ENCODE peak calls at places on chromosomes 3 and 15, in seven cellular contexts. C, B, H, J, X, Y and N are unnamed samples.

GRCh38 chr3:46112296-46112695 is 85.0 kb upstream of the XCR1 start:
- DNase-seq in C (no peak), B (no peak), H (no peak), J (peak), X (no peak), Y (no peak), N (no peak)

GRCh38 chr15:42364529-42364928 is 5.2 kb downstream of the CAPN3 start:
- DNase-seq in C (peak), B (no peak), H (no peak), J (no peak), X (no peak), Y (peak), N (no peak)

GRCh38 chr3:13161771-13162535 is 88.7 kb upstream of the IQSEC1 start:
- DNase-seq in C (no peak), B (no peak), H (peak), J (no peak), X (no peak), Y (no peak), N (no peak)

GRCh38 chr3:127342735-127343134 is 54.9 kb upstream of the PRR20G start:
- DNase-seq in C (no peak), B (no peak), H (no peak), J (no peak), X (no peak), Y (no peak), N (no peak)

GRCh38 chr3:834679-835078 is 258.1 kb upstream of the CNTN6 start:
- DNase-seq in C (no peak), B (no peak), H (no peak), J (no peak), X (no peak), Y (no peak), N (no peak)

GRCh38 chr3:41276191-41276590 is 76.9 kb downstream of the CTNNB1 start:
- DNase-seq in C (no peak), B (no peak), H (no peak), J (no peak), X (no peak), Y (no peak), N (no peak)

GRCh38 chr3:157498374-157498773 is 4.8 kb downstream of the VEPH1 start:
- DNase-seq in C (no peak), B (no peak), H (no peak), J (no peak), X (no peak), Y (no peak), N (no peak)

GRCh38 chr15:39583586-39584265 is 2.8 kb downstream of the THBS1 start:
- DNase-seq in C (no peak), B (no peak), H (no peak), J (peak), X (peak), Y (peak), N (peak)

GRCh38 chr3:10935028-10935427 is 57.5 kb upstream of the SLC6A1 start:
- DNase-seq in C (no peak), B (no peak), H (peak), J (no peak), X (no peak), Y (no peak), N (no peak)

GRCh38 chr3:63909431-63909830 is 2.8 kb downstream of the SCAANT1 start:
- DNase-seq in C (no peak), B (no peak), H (no peak), J (no peak), X (no peak), Y (peak), N (no peak)

GRCh38 chr3:126666002-126666401 is 11.1 kb upstream of the TXNRD3 start:
- DNase-seq in C (no peak), B (no peak), H (no peak), J (no peak), X (no peak), Y (no peak), N (no peak)

GRCh38 chr3:52143616-52144015 is 10.6 kb downstream of the POC1A start:
- DNase-seq in C (no peak), B (no peak), H (no peak), J (no peak), X (no peak), Y (no peak), N (no peak)

GRCh38 chr3:79843180-79843579 is 75.4 kb upstream of the ROBO1 start:
- DNase-seq in C (no peak), B (no peak), H (no peak), J (peak), X (no peak), Y (no peak), N (no peak)

DNA sequence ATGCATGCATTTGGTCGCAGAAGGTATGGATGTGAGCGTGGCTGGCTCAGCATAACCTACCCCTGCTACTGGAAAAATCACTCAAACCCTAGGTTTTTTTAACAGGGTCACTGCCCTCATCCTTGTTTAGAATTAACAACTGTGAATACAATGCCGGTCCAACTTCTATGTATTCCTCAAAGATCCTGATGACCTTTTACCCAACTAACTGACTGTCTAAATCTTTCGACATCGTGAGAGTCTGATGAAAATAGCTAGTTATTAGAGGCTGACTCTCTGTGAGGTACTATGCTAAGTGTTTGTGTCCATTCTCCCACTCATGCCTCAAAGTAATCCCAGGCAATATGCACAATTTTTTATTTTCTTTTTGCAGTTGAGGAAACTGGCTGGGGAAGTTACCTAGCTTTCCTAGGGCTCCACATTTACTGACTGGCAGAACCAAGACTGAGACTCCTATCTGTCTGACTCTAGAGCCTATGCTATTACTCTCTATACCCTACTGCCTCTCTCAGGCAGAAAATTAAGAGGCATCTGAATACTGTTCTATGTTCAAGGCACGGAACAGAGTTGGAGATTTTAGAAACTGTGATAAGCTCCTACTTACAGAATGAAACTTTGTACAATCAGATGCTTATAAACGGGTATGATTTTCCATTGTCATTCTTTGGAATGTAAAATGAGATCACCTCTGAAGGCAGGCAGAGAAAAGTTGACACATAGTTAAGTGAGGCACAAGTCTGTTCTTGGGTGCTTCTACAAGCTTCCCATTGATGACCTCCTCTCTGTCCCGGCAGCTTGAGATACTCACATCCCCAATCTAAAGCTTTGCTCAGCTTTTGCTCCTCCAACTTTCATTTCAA is 56.4 kb downstream of the FILIP1L start:
- DNase-seq in C (no peak), B (no peak), H (no peak), J (peak), X (no peak), Y (peak), N (no peak)
- TF ChIP-seq CTCF in C (no peak), B (no peak), H (no peak), J (no peak), X (no peak), Y (no peak), N (no peak)

GRCh38 chr15:30670056-30670455 is 44.1 kb downstream of the ARHGAP11B start:
- DNase-seq in C (no peak), B (no peak), H (no peak), J (no peak), X (no peak), Y (peak), N (no peak)
- TF ChIP-seq CTCF in C (no peak), B (no peak), H (no peak), J (no peak), X (no peak), Y (no peak), N (no peak)

GRCh38 chr15:62740141-62741004 is 302.2 kb upstream of the TPM1 start:
- DNase-seq in C (no peak), B (no peak), H (no peak), J (peak), X (no peak), Y (peak), N (no peak)
- TF ChIP-seq CTCF in C (no peak), B (no peak), H (no peak), J (no peak), X (no peak), Y (no peak), N (peak)

DNA sequence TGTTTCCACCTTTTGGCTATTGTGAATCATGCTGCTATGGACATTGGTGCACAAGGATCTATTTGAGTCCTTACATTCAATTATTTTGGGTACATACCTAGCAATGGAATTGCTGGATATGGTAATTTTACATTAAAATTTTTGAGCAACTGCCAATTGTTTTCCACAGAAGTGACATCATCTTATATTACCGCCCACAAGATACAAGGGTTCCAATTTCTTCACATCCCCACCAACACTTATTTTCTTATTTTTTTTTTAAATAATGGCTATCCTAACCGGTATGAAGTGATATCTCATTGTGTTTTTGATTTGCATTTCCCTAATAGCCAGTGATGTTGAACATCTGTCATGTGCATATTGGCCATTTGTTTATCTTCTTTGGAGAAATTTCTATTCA is 22.5 kb upstream of the NPTN start:
- DNase-seq in C (no peak), B (no peak), H (no peak), J (no peak), X (no peak), Y (no peak), N (no peak)
- TF ChIP-seq CTCF in C (no peak), B (no peak), H (no peak), J (no peak), X (no peak), Y (no peak), N (no peak)

GRCh38 chr15:22786868-22787698 is 639 bp downstream of the NIPA1 start:
- DNase-seq in C (peak), B (peak), H (peak), J (peak), X (peak), Y (no peak), N (peak)
- TF ChIP-seq CTCF in C (no peak), B (no peak), H (no peak), J (no peak), X (no peak), Y (no peak), N (no peak)

DNA sequence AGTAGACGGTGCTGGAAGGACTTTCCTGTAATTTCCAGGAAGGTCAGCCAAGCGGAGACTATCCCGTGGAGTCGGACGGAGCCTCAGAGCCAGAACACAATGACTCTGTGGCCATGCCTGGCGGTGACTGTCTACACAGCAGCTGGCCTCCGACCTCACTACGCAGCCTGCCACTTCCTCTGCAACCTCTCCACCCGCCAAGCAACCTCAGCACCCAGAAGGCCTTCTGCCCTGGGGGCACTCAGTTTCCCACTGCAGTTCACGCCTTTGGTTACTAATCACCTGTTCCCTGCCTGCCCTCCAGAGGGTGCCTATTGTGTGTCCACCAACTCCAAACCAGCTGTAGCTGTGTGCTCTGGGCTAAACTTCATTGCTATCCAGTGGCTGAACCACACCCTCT is 44.0 kb downstream of the TM2D3 start:
- DNase-seq in C (no peak), B (no peak), H (no peak), J (no peak), X (no peak), Y (no peak), N (no peak)
- TF ChIP-seq CTCF in C (no peak), B (no peak), H (no peak), J (no peak), X (no peak), Y (no peak), N (no peak)

GRCh38 chr3:187983484-187984124 is 170.4 kb upstream of the LPP start:
- DNase-seq in C (no peak), B (no peak), H (no peak), J (no peak), X (no peak), Y (no peak), N (no peak)

GRCh38 chr3:187987162-187987561 is 166.8 kb upstream of the LPP start:
- DNase-seq in C (no peak), B (no peak), H (no peak), J (no peak), X (no peak), Y (no peak), N (no peak)

GRCh38 chr3:187985636-187986035 is 168.3 kb upstream of the LPP start:
- DNase-seq in C (no peak), B (no peak), H (no peak), J (peak), X (no peak), Y (no peak), N (no peak)

GRCh38 chr3:187987919-187988318 is 166.0 kb upstream of the LPP start:
- DNase-seq in C (no peak), B (no peak), H (no peak), J (no peak), X (no peak), Y (no peak), N (no peak)

DNA sequence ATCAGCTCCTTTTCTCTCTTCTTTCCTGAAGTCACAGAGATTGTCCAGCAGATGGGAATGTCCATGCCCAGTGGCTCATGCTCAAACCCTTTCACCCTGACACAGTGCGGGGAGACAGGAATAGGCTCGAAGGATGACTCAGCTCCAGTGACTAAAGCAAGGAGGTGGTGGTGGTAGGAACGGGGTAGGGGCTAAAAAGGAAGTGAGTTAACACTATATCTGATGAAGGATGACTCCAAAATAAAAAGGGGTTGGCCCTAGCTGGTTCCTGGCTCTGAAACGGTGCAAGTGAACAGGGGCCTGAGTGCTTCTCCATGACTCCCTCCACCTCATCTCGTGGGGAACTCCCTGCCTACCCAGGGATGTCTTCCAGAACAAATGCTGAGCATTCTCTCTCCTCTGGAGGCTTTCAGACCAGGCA is 167.4 kb upstream of the LPP start:
- DNase-seq in C (peak), B (no peak), H (no peak), J (peak), X (no peak), Y (peak), N (no peak)
- TF ChIP-seq CTCF in C (no peak), B (no peak), H (no peak), J (no peak), X (no peak), Y (no peak), N (no peak)

GRCh38 chr15:61857169-61857829 is 202.9 kb downstream of the VPS13C start:
- DNase-seq in C (no peak), B (no peak), H (no peak), J (no peak), X (no peak), Y (peak), N (no peak)

GRCh38 chr15:61856295-61856694 is 204.0 kb downstream of the VPS13C start:
- DNase-seq in C (no peak), B (no peak), H (no peak), J (no peak), X (no peak), Y (no peak), N (no peak)

DNA sequence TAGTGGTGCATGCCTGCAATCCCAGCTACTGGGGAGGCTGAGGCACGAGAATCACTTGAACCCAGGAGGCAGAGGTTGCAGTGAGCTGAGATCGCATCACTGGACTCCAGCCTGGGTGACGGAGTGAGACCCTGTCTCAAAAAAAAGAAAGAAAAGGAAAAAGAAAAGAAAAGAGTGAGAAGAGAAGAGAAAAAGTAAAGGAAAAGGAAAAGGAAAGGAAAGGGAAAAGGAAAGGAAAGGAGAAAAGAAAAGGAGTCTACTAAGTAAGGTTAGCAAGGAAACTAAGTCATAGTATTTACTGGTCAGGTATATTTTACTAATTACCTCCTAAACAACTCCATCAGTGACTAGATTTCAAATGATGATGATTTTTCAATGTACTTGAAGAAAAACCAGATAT is 198.3 kb downstream of the VPS13C start:
- DNase-seq in C (no peak), B (no peak), H (no peak), J (no peak), X (no peak), Y (no peak), N (no peak)
- TF ChIP-seq CTCF in C (no peak), B (no peak), H (no peak), J (no peak), X (no peak), Y (no peak), N (no peak)

GRCh38 chr3:111714305-111714704 is 119.2 kb upstream of the ZBED2 start:
- DNase-seq in C (no peak), B (no peak), H (no peak), J (peak), X (no peak), Y (no peak), N (no peak)

GRCh38 chr3:111713833-111714232 is 118.7 kb upstream of the ZBED2 start:
- DNase-seq in C (no peak), B (no peak), H (no peak), J (no peak), X (no peak), Y (no peak), N (no peak)

GRCh38 chr3:111715911-111716523 is 120.9 kb upstream of the ZBED2 start:
- DNase-seq in C (peak), B (peak), H (no peak), J (peak), X (no peak), Y (peak), N (peak)

GRCh38 chr3:111720681-111721380 is 125.7 kb upstream of the ZBED2 start:
- DNase-seq in C (no peak), B (no peak), H (no peak), J (no peak), X (no peak), Y (no peak), N (no peak)

GRCh38 chr3:111717601-111718000 is 122.5 kb upstream of the ZBED2 start:
- DNase-seq in C (peak), B (peak), H (peak), J (peak), X (peak), Y (peak), N (peak)
- TF ChIP-seq CTCF in C (peak), B (peak), H (peak), J (peak), X (peak), Y (peak), N (peak)

DNA sequence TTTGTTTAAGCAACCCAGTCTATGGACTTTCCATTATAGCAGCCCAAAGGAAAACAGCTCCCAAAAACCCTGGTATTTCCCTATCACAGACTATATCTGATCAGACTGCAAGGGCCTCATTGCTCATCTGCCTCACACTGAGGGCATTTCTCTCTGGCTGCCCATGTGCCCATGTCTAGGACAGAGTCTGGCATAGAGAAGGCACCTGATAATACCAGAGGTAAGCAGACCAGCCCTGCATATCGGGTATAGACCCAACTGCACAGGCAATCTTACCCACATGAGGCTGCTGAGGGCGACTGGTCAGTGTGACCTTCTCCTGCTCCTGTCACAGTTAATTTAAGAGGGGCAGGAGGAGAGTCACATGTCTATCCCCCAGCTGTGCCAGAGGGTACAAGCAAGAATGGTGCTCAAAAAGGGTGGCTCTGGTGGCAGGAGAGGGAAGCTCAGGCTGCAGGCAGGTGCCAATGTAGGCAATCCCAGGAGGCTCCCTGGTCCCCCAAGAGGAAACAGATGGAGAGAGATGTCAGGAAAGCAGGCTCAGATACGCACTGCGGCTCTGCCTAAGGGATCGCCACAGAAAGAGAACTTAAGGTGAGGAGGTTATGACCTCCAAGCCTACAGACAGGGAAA is 3.1 kb downstream of the CSRNP1 start:
- DNase-seq in C (no peak), B (no peak), H (no peak), J (no peak), X (no peak), Y (no peak), N (no peak)
- TF ChIP-seq CTCF in C (no peak), B (peak), H (no peak), J (no peak), X (no peak), Y (no peak), N (no peak)